ENCODE peak calls at places on chromosomes 4 and X, in six cellular contexts. W is HCT116, O is uterus, U is IMR-90, V is K562, P is breast epithelium. R is an unnamed sample.

GRCh38 chr4:189498457-189498856 is 442.2 kb upstream of the FRG1 start:
- DNase-seq in W (no peak), O (no peak), U (no peak), V (no peak), P (no peak), R (no peak)

GRCh38 chrX:119790977-119791436 is 423 bp downstream of the RPL39 start:
- DNase-seq in W (no peak), O (peak; percentile 21), U (peak; percentile 26), V (peak; percentile 31), P (peak; percentile 48), R (no peak)

GRCh38 chrX:19683817-19684216 is 168.5 kb upstream of the MAP3K15 start:
- DNase-seq in W (no peak), O (no peak), U (no peak), V (no peak), P (no peak), R (no peak)

GRCh38 chrX:131792789-131793462 is 230.2 kb upstream of the STK26 start:
- DNase-seq in W (no peak), O (peak; percentile 89), U (peak; percentile 93), V (no peak), P (no peak), R (peak; percentile 89)

GRCh38 chr4:145639281-145639680 is 20.1 kb downstream of the MMAA start:
- DNase-seq in W (no peak), O (no peak), U (no peak), V (no peak), P (no peak), R (no peak)

GRCh38 chrX:44152867-44153266 is 179.7 kb upstream of the NDP start:
- DNase-seq in W (no peak), O (no peak), U (peak; percentile 2), V (no peak), P (no peak), R (no peak)

GRCh38 chr4:106985830-106986229 is 50.3 kb downstream of the DKK2 start:
- DNase-seq in W (no peak), O (no peak), U (no peak), V (no peak), P (no peak), R (no peak)

GRCh38 chrX:70044541-70045245 is 5.0 kb downstream of the AWAT2 start:
- DNase-seq in W (no peak), O (no peak), U (peak; percentile 43), V (no peak), P (no peak), R (no peak)

GRCh38 chr4:74056858-74057562 is 18.5 kb upstream of the CXCL3 start:
- DNase-seq in W (peak; percentile 68), O (no peak), U (peak; percentile 95), V (peak; percentile 72), P (no peak), R (no peak)

GRCh38 chr4:33746979-33747378 is 2497.3 kb downstream of the ARAP2 start:
- DNase-seq in W (no peak), O (no peak), U (peak; percentile 6), V (no peak), P (no peak), R (no peak)

GRCh38 chrX:48902135-48902534 is 4.4 kb downstream of the PQBP1 start:
- DNase-seq in W (no peak), O (no peak), U (no peak), V (no peak), P (no peak), R (no peak)

GRCh38 chr4:23015821-23016220 is 323.1 kb downstream of the GBA3 start:
- DNase-seq in W (no peak), O (no peak), U (no peak), V (no peak), P (no peak), R (no peak)

GRCh38 chrX:136303041-136303440 is 2.3 kb downstream of the ADGRG4 start:
- DNase-seq in W (no peak), O (no peak), U (no peak), V (no peak), P (no peak), R (no peak)

GRCh38 chr4:126986828-126987227 is 645.9 kb upstream of the INTU start:
- DNase-seq in W (no peak), O (no peak), U (peak; percentile 82), V (no peak), P (no peak), R (no peak)

GRCh38 chr4:74631338-74631737 is 163.0 kb downstream of the BTC start:
- DNase-seq in W (no peak), O (no peak), U (no peak), V (no peak), P (no peak), R (no peak)

GRCh38 chr4:6785572-6785925 is 3.0 kb downstream of the KIAA0232 start:
- DNase-seq in W (no peak), O (no peak), U (no peak), V (no peak), P (no peak), R (no peak)
- H3K4me1 ChIP-seq in W (peaks cover 20% of the 10 kb centered on the region), O (peaks cover 18% of the 10 kb centered on the region), U (peaks cover 7% of the 10 kb centered on the region), V (peaks cover 45% of the 10 kb centered on the region), P (peaks cover 9% of the 10 kb centered on the region), R (peaks cover 12% of the 10 kb centered on the region)

DNA sequence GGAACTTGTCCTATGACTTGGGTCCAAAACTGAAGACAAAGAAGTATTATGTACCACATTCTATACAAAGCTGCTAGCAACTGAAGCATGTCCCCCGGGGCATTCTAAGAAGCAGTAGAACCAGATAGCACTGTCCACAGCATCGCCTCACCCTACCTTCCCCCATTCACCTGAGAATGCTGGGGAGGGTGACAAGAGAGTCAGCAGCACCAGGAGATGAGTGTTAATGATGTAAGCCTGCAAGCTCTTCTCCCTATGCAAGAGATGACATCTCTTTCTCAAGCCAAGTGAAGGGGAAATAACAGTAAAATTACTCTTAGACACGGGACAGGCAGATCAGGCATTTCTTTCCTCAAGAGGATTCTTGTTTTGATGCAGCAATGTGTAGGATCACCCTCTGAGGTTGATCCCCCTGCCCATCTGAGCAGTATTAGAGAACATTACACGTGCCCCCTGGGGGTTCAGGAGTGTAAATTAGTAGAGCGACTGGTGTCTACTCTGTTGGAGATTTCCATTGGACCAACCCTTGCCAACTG is 13.9 kb upstream of the TLR1 start:
- DNase-seq in W (no peak), O (no peak), U (no peak), V (no peak), P (peak; percentile 56), R (no peak)
- TF ChIP-seq POLR2A in W (no peak), O (no peak), U (no peak), V (no peak), P (no peak), R (no peak)

GRCh38 chr4:112522389-112522788 is 6.4 kb upstream of the NEUROG2 start:
- DNase-seq in W (no peak), O (no peak), U (no peak), V (no peak), P (no peak), R (no peak)
- H3K27me3 ChIP-seq in W (peaks cover 8% of the 10 kb centered on the region), O (peaks cover 10% of the 10 kb centered on the region), U (peaks cover 67% of the 10 kb centered on the region), V (peaks cover 36% of the 10 kb centered on the region), P (peaks cover 71% of the 10 kb centered on the region), R (peaks cover 87% of the 10 kb centered on the region)

GRCh38 chr4:41538017-41538733 is at the start of gene LIMCH1:
- DNase-seq in W (no peak), O (peak; percentile 19), U (no peak), V (no peak), P (no peak), R (peak; percentile 79)
- H3K4me1 ChIP-seq in W (no peaks in the 10 kb centered on the region), O (no peaks in the 10 kb centered on the region), U (no peaks in the 10 kb centered on the region), V (no peaks in the 10 kb centered on the region), P (peaks cover 11% of the 10 kb centered on the region), R (peaks cover 98% of the 10 kb centered on the region)

DNA sequence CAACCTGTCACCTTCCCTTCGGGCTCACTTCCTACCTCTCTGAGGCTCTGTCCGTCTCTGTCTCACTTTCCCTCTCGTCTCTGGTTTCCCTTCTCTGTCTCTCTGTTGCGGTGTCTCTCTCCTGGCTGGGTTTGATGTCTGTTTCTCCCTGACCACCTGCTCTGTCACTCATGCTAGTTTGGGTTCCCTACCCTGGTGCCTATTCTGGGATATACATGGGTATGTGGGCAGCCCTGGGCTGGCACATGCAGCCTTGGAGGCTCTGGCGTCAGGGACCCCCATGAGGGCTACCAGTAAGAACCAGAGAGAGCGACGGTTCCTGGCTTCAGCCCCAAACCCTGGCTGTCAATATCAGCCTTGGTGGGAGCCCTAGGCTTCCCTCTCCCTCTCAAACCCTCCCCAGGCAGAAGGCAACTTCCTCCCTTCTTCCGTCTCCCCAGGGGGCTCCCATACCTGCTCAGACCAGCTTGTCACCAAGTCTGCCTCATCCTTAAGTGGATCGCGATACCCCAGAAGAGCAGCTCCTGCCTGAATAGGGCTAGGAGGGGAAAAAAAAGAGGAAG is 314 bp downstream of the DNASE1L1 start:
- DNase-seq in W (no peak), O (no peak), U (no peak), V (no peak), P (no peak), R (no peak)
- TF ChIP-seq POLR2A in W (no peak), O (no peak), U (peak; percentile 6), V (peak; percentile 49), P (no peak), R (no peak)